ENCODE peak calls at places on chromosomes 11 and 22, in five cellular contexts. One of them, this sample, is unnamed.

GRCh38 chr11:131137046-131137445 is 220.8 kb upstream of the SNX19 start:
- DNase-seq in K562: no peak
- DNase-seq in GM12878: no peak
- DNase-seq in SK-N-SH: no peak
- DNase-seq in HepG2: no peak
- DNase-seq in this sample: no peak

GRCh38 chr11:19849947-19850593 is 137.4 kb downstream of the NAV2 start:
- DNase-seq in GM12878: no peak
- DNase-seq in HepG2: no peak
- DNase-seq in K562: no peak
- DNase-seq in SK-N-SH: no peak
- DNase-seq in this sample: no peak

GRCh38 chr11:100031973-100032372 is 655.1 kb upstream of the ARHGAP42 start:
- DNase-seq in GM12878: no peak
- DNase-seq in K562: no peak
- DNase-seq in HepG2: no peak
- DNase-seq in SK-N-SH: no peak
- DNase-seq in this sample: no peak

GRCh38 chr11:41779401-41779960 is 320.0 kb upstream of the LRRC4C start:
- DNase-seq in HepG2: no peak
- DNase-seq in K562: no peak
- DNase-seq in SK-N-SH: no peak
- DNase-seq in GM12878: no peak
- DNase-seq in this sample: no peak

GRCh38 chr11:48031602-48032001 is 51.2 kb downstream of the PTPRJ start:
- DNase-seq in GM12878: no peak
- DNase-seq in HepG2: no peak
- DNase-seq in K562: no peak
- DNase-seq in SK-N-SH: no peak
- DNase-seq in this sample: no peak

GRCh38 chr11:34671946-34672345 is 51.1 kb downstream of the EHF start:
- DNase-seq in K562: no peak
- DNase-seq in GM12878: no peak
- DNase-seq in SK-N-SH: no peak
- DNase-seq in HepG2: no peak
- DNase-seq in this sample: no peak

GRCh38 chr22:29475550-29475949 is 4.5 kb upstream of the NEFH start:
- DNase-seq in K562: no peak
- DNase-seq in HepG2: no peak
- DNase-seq in GM12878: peak
- DNase-seq in SK-N-SH: no peak
- DNase-seq in this sample: no peak

GRCh38 chr22:26702906-26703830 is 45.8 kb downstream of the MIAT start:
- DNase-seq in SK-N-SH: no peak
- DNase-seq in K562: no peak
- DNase-seq in GM12878: no peak
- DNase-seq in HepG2: no peak
- DNase-seq in this sample: no peak

GRCh38 chr11:122220321-122220720 is 104.3 kb upstream of the BLID start:
- DNase-seq in GM12878: no peak
- DNase-seq in HepG2: no peak
- DNase-seq in SK-N-SH: no peak
- DNase-seq in K562: no peak
- DNase-seq in this sample: no peak

GRCh38 chr11:3009481-3009880 is 17.4 kb upstream of the NAP1L4 start:
- DNase-seq in SK-N-SH: no peak
- DNase-seq in K562: no peak
- DNase-seq in HepG2: no peak
- DNase-seq in GM12878: no peak
- DNase-seq in this sample: no peak

GRCh38 chr11:12058425-12059115 is 50.1 kb upstream of the DKK3 start:
- DNase-seq in SK-N-SH: no peak
- DNase-seq in HepG2: no peak
- DNase-seq in K562: no peak
- DNase-seq in GM12878: no peak
- DNase-seq in this sample: no peak

GRCh38 chr11:66920978-66921784 is 37.0 kb downstream of the PC start:
- DNase-seq in GM12878: no peak
- DNase-seq in K562: peak
- DNase-seq in HepG2: no peak
- DNase-seq in SK-N-SH: no peak
- DNase-seq in this sample: peak

GRCh38 chr11:796565-797299 is 1.3 kb downstream of the SLC25A22 start:
- DNase-seq in HepG2: peak
- DNase-seq in SK-N-SH: no peak
- DNase-seq in GM12878: no peak
- DNase-seq in K562: peak
- DNase-seq in this sample: no peak

GRCh38 chr11:797300-798092 is 585 bp downstream of the SLC25A22 start:
- DNase-seq in K562: peak
- DNase-seq in SK-N-SH: peak
- DNase-seq in GM12878: no peak
- DNase-seq in HepG2: peak
- DNase-seq in this sample: peak

GRCh38 chr11:799641-800316 is 1.7 kb upstream of the SLC25A22 start:
- DNase-seq in SK-N-SH: no peak
- DNase-seq in K562: no peak
- DNase-seq in HepG2: no peak
- DNase-seq in GM12878: no peak
- DNase-seq in this sample: no peak

GRCh38 chr11:800473-800872 is 2.4 kb upstream of the SLC25A22 start:
- DNase-seq in SK-N-SH: no peak
- DNase-seq in K562: no peak
- DNase-seq in GM12878: no peak
- DNase-seq in HepG2: no peak
- DNase-seq in this sample: no peak

DNA sequence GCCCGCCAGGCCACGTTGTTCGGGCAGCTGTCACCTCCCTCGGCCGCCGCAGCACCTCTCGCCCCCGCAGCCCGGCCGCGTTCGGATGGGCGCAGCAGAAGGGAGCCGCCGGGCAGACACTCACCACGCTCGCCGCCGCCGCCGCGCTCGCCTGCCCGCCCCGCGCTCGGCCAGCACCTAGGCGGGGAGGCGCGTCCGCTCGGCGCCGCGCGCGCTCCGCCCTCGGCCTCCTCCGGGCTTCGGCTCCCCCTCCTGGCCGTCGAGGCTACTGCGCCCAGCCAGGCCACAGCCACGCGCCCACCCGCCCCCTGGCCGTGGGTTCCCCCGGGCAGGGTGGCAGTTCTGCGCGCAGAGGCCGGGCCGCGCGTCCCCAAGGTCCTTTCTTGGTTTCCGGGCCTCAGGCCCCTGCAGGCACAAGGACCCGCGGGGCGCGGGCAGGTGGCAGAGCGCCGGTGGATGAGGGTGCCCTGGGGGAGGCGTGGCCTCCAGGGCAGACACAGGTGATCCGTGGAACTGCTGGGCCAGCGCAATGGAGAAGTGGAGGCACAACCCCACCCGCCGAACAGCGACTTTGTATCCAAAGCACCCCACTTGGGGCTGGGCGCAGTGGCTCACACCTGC is at the start of gene SLC25A22:
- DNase-seq in K562: peak
- DNase-seq in GM12878: no peak
- DNase-seq in HepG2: peak
- DNase-seq in SK-N-SH: peak
- DNase-seq in this sample: peak
- TF ChIP-seq GABPA in K562: no peak
- TF ChIP-seq GABPA in GM12878: no peak
- TF ChIP-seq GABPA in HepG2: no peak
- TF ChIP-seq GABPA in SK-N-SH: no peak
- TF ChIP-seq GABPA in this sample: no peak

GRCh38 chr11:13942908-13943505 is 19.5 kb upstream of the SPON1 start:
- DNase-seq in SK-N-SH: no peak
- DNase-seq in K562: no peak
- DNase-seq in HepG2: no peak
- DNase-seq in GM12878: no peak
- DNase-seq in this sample: no peak
- TF ChIP-seq POLR2AphosphoS5 in SK-N-SH: no peak
- TF ChIP-seq POLR2AphosphoS5 in K562: no peak
- TF ChIP-seq POLR2AphosphoS5 in HepG2: no peak
- TF ChIP-seq POLR2AphosphoS5 in GM12878: no peak
- TF ChIP-seq POLR2AphosphoS5 in this sample: no peak

GRCh38 chr11:36006556-36006955 is 62.7 kb downstream of the LDLRAD3 start:
- DNase-seq in SK-N-SH: no peak
- DNase-seq in K562: no peak
- DNase-seq in GM12878: no peak
- DNase-seq in HepG2: no peak
- DNase-seq in this sample: no peak

GRCh38 chr11:36000616-36001190 is 56.8 kb downstream of the LDLRAD3 start:
- DNase-seq in SK-N-SH: no peak
- DNase-seq in HepG2: no peak
- DNase-seq in K562: no peak
- DNase-seq in GM12878: no peak
- DNase-seq in this sample: no peak

GRCh38 chr11:35998651-35999050 is 54.8 kb downstream of the LDLRAD3 start:
- DNase-seq in K562: no peak
- DNase-seq in SK-N-SH: no peak
- DNase-seq in GM12878: no peak
- DNase-seq in HepG2: no peak
- DNase-seq in this sample: no peak

GRCh38 chr11:36002196-36002595 is 58.3 kb downstream of the LDLRAD3 start:
- DNase-seq in GM12878: no peak
- DNase-seq in SK-N-SH: no peak
- DNase-seq in HepG2: no peak
- DNase-seq in K562: no peak
- DNase-seq in this sample: no peak

DNA sequence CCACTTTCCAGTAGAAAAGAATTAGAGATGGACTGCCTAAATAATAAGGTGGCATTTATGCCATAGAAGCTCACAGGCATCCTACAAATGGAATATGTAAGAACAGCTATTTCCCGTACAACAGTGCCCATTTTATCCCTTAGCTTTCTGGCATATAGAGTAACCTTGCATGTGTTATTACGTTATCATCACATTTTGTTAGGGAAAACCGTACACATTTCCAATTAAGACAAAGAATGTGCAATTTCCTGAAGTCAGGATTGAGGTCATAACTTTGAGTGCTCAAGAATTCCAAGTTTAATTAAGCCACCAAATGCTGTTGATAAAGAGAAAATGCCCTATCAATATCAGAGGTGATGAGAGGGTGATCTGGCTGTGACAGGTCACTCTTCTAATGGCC is 58.9 kb downstream of the LDLRAD3 start:
- DNase-seq in SK-N-SH: no peak
- DNase-seq in K562: no peak
- DNase-seq in GM12878: no peak
- DNase-seq in HepG2: no peak
- DNase-seq in this sample: no peak
- H3K27ac ChIP-seq in SK-N-SH: no peak
- H3K27ac ChIP-seq in K562: no peak
- H3K27ac ChIP-seq in GM12878: no peak
- H3K27ac ChIP-seq in HepG2: no peak
- H3K27ac ChIP-seq in this sample: no peak

GRCh38 chr11:94507485-94507884 is 4.8 kb upstream of the C11orf97 start:
- DNase-seq in GM12878: no peak
- DNase-seq in SK-N-SH: no peak
- DNase-seq in HepG2: no peak
- DNase-seq in K562: no peak
- DNase-seq in this sample: no peak
- TF ChIP-seq GABPA in GM12878: no peak
- TF ChIP-seq GABPA in SK-N-SH: no peak
- TF ChIP-seq GABPA in HepG2: no peak
- TF ChIP-seq GABPA in K562: no peak
- TF ChIP-seq GABPA in this sample: no peak

GRCh38 chr22:30634477-30635233 is 926 bp upstream of the SLC35E4 start:
- DNase-seq in HepG2: peak
- DNase-seq in K562: peak
- DNase-seq in SK-N-SH: peak
- DNase-seq in GM12878: peak
- DNase-seq in this sample: peak
- TF ChIP-seq POLR2AphosphoS5 in HepG2: no peak
- TF ChIP-seq POLR2AphosphoS5 in K562: no peak
- TF ChIP-seq POLR2AphosphoS5 in SK-N-SH: peak
- TF ChIP-seq POLR2AphosphoS5 in GM12878: no peak
- TF ChIP-seq POLR2AphosphoS5 in this sample: no peak

GRCh38 chr11:6475936-6476335 is 2.2 kb upstream of the TRIM3 start:
- DNase-seq in HepG2: peak
- DNase-seq in SK-N-SH: no peak
- DNase-seq in GM12878: no peak
- DNase-seq in K562: no peak
- DNase-seq in this sample: no peak
- H3K27ac ChIP-seq in HepG2: peak
- H3K27ac ChIP-seq in SK-N-SH: no peak
- H3K27ac ChIP-seq in GM12878: no peak
- H3K27ac ChIP-seq in K562: no peak
- H3K27ac ChIP-seq in this sample: no peak

DNA sequence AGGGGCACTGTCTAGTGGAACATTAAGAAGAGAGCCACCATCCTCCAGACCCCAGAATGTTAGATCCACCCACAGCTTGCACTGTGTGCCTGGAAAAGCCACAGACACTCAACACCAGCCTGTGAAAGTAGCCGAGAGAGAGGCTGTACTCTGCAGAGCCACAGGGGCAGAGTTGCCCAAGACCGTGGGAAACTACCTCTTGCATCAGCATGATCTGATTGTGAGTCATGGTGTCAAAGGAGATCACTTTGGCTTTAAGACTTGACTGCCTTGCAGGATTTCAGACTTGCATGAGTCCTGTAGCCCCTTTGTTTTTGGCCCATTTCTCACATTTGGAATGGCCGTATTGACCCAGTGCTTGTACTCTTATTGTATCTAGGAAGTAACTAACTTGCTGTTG is 115.9 kb upstream of the CCDC179 start:
- DNase-seq in SK-N-SH: no peak
- DNase-seq in GM12878: no peak
- DNase-seq in K562: no peak
- DNase-seq in HepG2: no peak
- DNase-seq in this sample: peak
- TF ChIP-seq GABPA in SK-N-SH: no peak
- TF ChIP-seq GABPA in GM12878: no peak
- TF ChIP-seq GABPA in K562: no peak
- TF ChIP-seq GABPA in HepG2: no peak
- TF ChIP-seq GABPA in this sample: no peak